ENCODE peak calls at places on chromosomes 12 and 14, in four cellular contexts. One of them, this sample, is unnamed.

GRCh38 chr14:105065280-105066228 is at the start of gene GPR132:
- DNase-seq in H1: no peak
- DNase-seq in K562: no peak
- DNase-seq in HepG2: no peak
- DNase-seq in this sample: no peak

GRCh38 chr14:89365071-89365801 is 51.8 kb downstream of the FOXN3 start:
- DNase-seq in H1: no peak
- DNase-seq in K562: no peak
- DNase-seq in HepG2: no peak
- DNase-seq in this sample: no peak

GRCh38 chr14:81473456-81474155 is 60.0 kb downstream of the SEL1L start:
- DNase-seq in H1: no peak
- DNase-seq in K562: no peak
- DNase-seq in HepG2: no peak
- DNase-seq in this sample: no peak

GRCh38 chr14:23829736-23830474 is 123.7 kb upstream of the DHRS4 start:
- DNase-seq in H1: no peak
- DNase-seq in K562: no peak
- DNase-seq in HepG2: peak
- DNase-seq in this sample: peak

GRCh38 chr14:85991156-85991555 is 461.2 kb downstream of the FLRT2 start:
- DNase-seq in H1: no peak
- DNase-seq in K562: no peak
- DNase-seq in HepG2: no peak
- DNase-seq in this sample: no peak

GRCh38 chr14:39673141-39674133 is 241.2 kb upstream of the FBXO33 start:
- DNase-seq in H1: no peak
- DNase-seq in K562: no peak
- DNase-seq in HepG2: no peak
- DNase-seq in this sample: no peak

GRCh38 chr12:67648306-67649164 is at the start of gene DYRK2:
- DNase-seq in H1: peak
- DNase-seq in K562: peak
- DNase-seq in HepG2: peak
- DNase-seq in this sample: peak

GRCh38 chr12:16008442-16008841 is 97.3 kb downstream of the DERA start:
- DNase-seq in H1: no peak
- DNase-seq in K562: peak
- DNase-seq in HepG2: no peak
- DNase-seq in this sample: no peak

GRCh38 chr12:65943388-65944137 is 119.3 kb downstream of the HMGA2 start:
- DNase-seq in H1: no peak
- DNase-seq in K562: no peak
- DNase-seq in HepG2: no peak
- DNase-seq in this sample: no peak

GRCh38 chr12:53287741-53288216 is 7.6 kb upstream of the PFDN5 start:
- DNase-seq in H1: peak
- DNase-seq in K562: peak
- DNase-seq in HepG2: peak
- DNase-seq in this sample: peak
- TF ChIP-seq CTCF in H1: peak
- TF ChIP-seq CTCF in K562: peak
- TF ChIP-seq CTCF in HepG2: peak
- TF ChIP-seq CTCF in this sample: peak

GRCh38 chr14:90675399-90675798 is 140.8 kb downstream of the TTC7B start:
- DNase-seq in H1: no peak
- DNase-seq in K562: no peak
- DNase-seq in HepG2: no peak
- DNase-seq in this sample: no peak
- TF ChIP-seq PHF8 in H1: no peak
- TF ChIP-seq PHF8 in K562: no peak
- TF ChIP-seq PHF8 in HepG2: no peak
- TF ChIP-seq PHF8 in this sample: no peak

GRCh38 chr14:91155626-91156089 is 41.8 kb downstream of the DGLUCY start:
- DNase-seq in H1: no peak
- DNase-seq in K562: peak
- DNase-seq in HepG2: no peak
- DNase-seq in this sample: no peak
- TF ChIP-seq CTCF in H1: no peak
- TF ChIP-seq CTCF in K562: no peak
- TF ChIP-seq CTCF in HepG2: no peak
- TF ChIP-seq CTCF in this sample: no peak

DNA sequence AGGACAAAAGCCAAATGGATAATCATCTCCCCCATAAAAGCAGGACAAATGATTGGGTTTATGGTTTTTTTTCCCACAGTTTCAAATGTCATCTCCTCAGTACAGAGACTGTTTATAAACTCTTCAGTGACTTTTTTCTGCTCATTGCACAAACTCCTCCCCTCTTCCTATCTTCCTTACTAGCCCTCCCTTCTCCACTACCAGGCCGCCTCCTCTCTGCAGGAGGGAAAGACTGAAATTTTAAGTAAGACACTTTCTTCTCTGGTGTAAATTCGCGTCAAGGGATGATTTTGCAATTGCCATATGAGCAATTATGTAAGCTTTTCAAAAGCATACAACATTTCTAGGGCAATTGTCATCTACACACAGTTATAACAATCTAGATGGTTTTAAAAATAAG is 37.0 kb downstream of the BTG1 start:
- DNase-seq in H1: no peak
- DNase-seq in K562: peak
- DNase-seq in HepG2: no peak
- DNase-seq in this sample: peak
- TF ChIP-seq PHF8 in H1: no peak
- TF ChIP-seq PHF8 in K562: no peak
- TF ChIP-seq PHF8 in HepG2: no peak
- TF ChIP-seq PHF8 in this sample: no peak

DNA sequence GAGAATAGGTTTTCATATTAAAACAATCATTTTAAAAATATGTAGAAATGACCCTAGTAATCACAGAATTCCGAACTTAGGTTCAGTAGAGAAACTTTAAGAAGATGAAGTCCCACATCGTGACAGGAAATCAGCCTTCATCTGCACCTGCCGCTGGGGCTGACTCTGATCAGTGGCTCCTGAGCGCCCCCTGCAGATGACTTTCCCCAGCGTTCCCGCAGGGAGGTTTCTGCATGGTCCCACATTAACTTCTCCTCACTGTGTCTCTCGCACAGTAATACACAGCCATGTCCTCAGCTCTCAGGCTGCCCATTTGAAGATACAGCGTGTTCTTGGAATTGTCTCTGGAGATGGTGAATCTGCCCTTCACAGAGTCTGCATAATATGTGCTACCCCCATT is 1131.1 kb downstream of the TMEM121 start:
- DNase-seq in H1: no peak
- DNase-seq in K562: no peak
- DNase-seq in HepG2: no peak
- DNase-seq in this sample: no peak
- TF ChIP-seq CTCF in H1: no peak
- TF ChIP-seq CTCF in K562: peak
- TF ChIP-seq CTCF in HepG2: peak
- TF ChIP-seq CTCF in this sample: no peak